ENCODE peak calls at places on chromosomes 6 and 20, in five cellular contexts. One of them, this sample, is unnamed.

GRCh38 chr6:16591681-16592549 is 169.3 kb downstream of the ATXN1 start:
- DNase-seq in erythroblast: no peak
- DNase-seq in adipocyte: no peak
- DNase-seq in GM13977: peak; percentile 49
- DNase-seq in cardiac fibroblast: peak; percentile 68
- DNase-seq in this sample: no peak

GRCh38 chr6:25173951-25174474 is 105.2 kb upstream of the CARMIL1 start:
- DNase-seq in GM13977: no peak
- DNase-seq in adipocyte: peak; percentile 95
- DNase-seq in cardiac fibroblast: peak; percentile 96
- DNase-seq in erythroblast: no peak
- DNase-seq in this sample: no peak

GRCh38 chr6:139533573-139534471 is 159.4 kb upstream of the CITED2 start:
- DNase-seq in erythroblast: peak; percentile 93
- DNase-seq in cardiac fibroblast: peak; percentile 91
- DNase-seq in GM13977: no peak
- DNase-seq in adipocyte: peak; percentile 91
- DNase-seq in this sample: peak; percentile 53

GRCh38 chr6:3471711-3472110 is 14.9 kb upstream of the SLC22A23 start:
- DNase-seq in GM13977: no peak
- DNase-seq in cardiac fibroblast: peak; percentile 66
- DNase-seq in adipocyte: no peak
- DNase-seq in erythroblast: no peak
- DNase-seq in this sample: no peak

GRCh38 chr20:199996-200395 is 10.5 kb upstream of the DEFB128 start:
- DNase-seq in cardiac fibroblast: no peak
- DNase-seq in GM13977: no peak
- DNase-seq in adipocyte: no peak
- DNase-seq in erythroblast: no peak
- DNase-seq in this sample: no peak

GRCh38 chr6:2378891-2379652 is 133.7 kb upstream of the GMDS start:
- DNase-seq in erythroblast: no peak
- DNase-seq in adipocyte: peak; percentile 56
- DNase-seq in GM13977: peak; percentile 22
- DNase-seq in cardiac fibroblast: peak; percentile 88
- DNase-seq in this sample: no peak

GRCh38 chr6:10759312-10759839 is 11.8 kb downstream of the TMEM14B start:
- DNase-seq in GM13977: no peak
- DNase-seq in erythroblast: peak; percentile 74
- DNase-seq in adipocyte: peak; percentile 80
- DNase-seq in cardiac fibroblast: peak; percentile 98
- DNase-seq in this sample: no peak

GRCh38 chr20:57624124-57624523 is 3.9 kb upstream of the ZBP1 start:
- DNase-seq in GM13977: no peak
- DNase-seq in erythroblast: no peak
- DNase-seq in cardiac fibroblast: no peak
- DNase-seq in adipocyte: no peak
- DNase-seq in this sample: no peak

GRCh38 chr6:111487656-111488055 is 4.6 kb upstream of the REV3L start:
- DNase-seq in erythroblast: no peak
- DNase-seq in GM13977: peak; percentile 55
- DNase-seq in cardiac fibroblast: peak; percentile 89
- DNase-seq in adipocyte: peak; percentile 64
- DNase-seq in this sample: no peak

GRCh38 chr6:7236312-7237209 is 76.4 kb downstream of the SSR1 start:
- DNase-seq in cardiac fibroblast: no peak
- DNase-seq in adipocyte: no peak
- DNase-seq in erythroblast: peak; percentile 27
- DNase-seq in GM13977: peak; percentile 73
- DNase-seq in this sample: no peak

GRCh38 chr20:36546111-36546736 is 4.9 kb downstream of the MYL9 start:
- DNase-seq in erythroblast: no peak
- DNase-seq in GM13977: no peak
- DNase-seq in adipocyte: no peak
- DNase-seq in cardiac fibroblast: no peak
- DNase-seq in this sample: peak; percentile 62

GRCh38 chr6:2190661-2191389 is 54.6 kb downstream of the GMDS start:
- DNase-seq in erythroblast: no peak
- DNase-seq in GM13977: no peak
- DNase-seq in adipocyte: no peak
- DNase-seq in cardiac fibroblast: no peak
- DNase-seq in this sample: peak; percentile 75

GRCh38 chr6:126267621-126268020 is 72.3 kb upstream of the CENPW start:
- DNase-seq in erythroblast: no peak
- DNase-seq in adipocyte: no peak
- DNase-seq in GM13977: no peak
- DNase-seq in cardiac fibroblast: peak; percentile 15
- DNase-seq in this sample: no peak

GRCh38 chr20:33908351-33908750 is 85.4 kb upstream of the RALY start:
- DNase-seq in adipocyte: peak; percentile 81
- DNase-seq in erythroblast: no peak
- DNase-seq in cardiac fibroblast: no peak
- DNase-seq in GM13977: no peak
- DNase-seq in this sample: no peak

GRCh38 chr20:50572922-50573777 is 63.0 kb downstream of the PTPN1 start:
- DNase-seq in erythroblast: no peak
- DNase-seq in GM13977: no peak
- DNase-seq in cardiac fibroblast: peak; percentile 71
- DNase-seq in adipocyte: peak; percentile 77
- DNase-seq in this sample: no peak